ENCODE peak calls at places on chromosomes 13 and 19, in nine cellular contexts. T is mammary epithelial cell, C is HCT116, K is keratinocyte, A is endothelial cell of umbilical vein, J is GM23248, G is PC-9, I is DND-41, S is PC-3. B is an unnamed sample. For H3K9me3 and H4K20me1, the result is how much of the 10 kb centered on the place peaks cover.

GRCh38 chr19:2618611-2619010 is 83.9 kb downstream of the GNG7 start:
- DNase-seq in I (peak), G (peak), A (peak), T (peak), C (peak), S (peak), J (peak), K (no peak), B (peak)

GRCh38 chr19:9078651-9079050 is 8.2 kb upstream of the OR1M1 start:
- DNase-seq in K (no peak), I (no peak), S (no peak), C (no peak), G (no peak), T (no peak), A (no peak), J (no peak), B (no peak)

GRCh38 chr19:32718286-32718685 is 1.3 kb upstream of the TDRD12 start:
- DNase-seq in G (no peak), J (no peak), K (no peak), I (no peak), C (no peak), T (no peak), S (no peak), A (no peak), B (no peak)

GRCh38 chr19:34994643-34995471 is 5.3 kb upstream of the GRAMD1A start:
- DNase-seq in T (no peak), J (no peak), G (peak), S (peak), A (peak), I (no peak), C (no peak), K (no peak), B (no peak)

GRCh38 chr13:109874921-109875454 is 88.6 kb upstream of the IRS2 start:
- DNase-seq in K (no peak), C (no peak), I (no peak), A (no peak), G (peak), J (peak), S (peak), T (peak), B (peak)

GRCh38 chr13:92573467-92574057 is 653.0 kb upstream of the GPC6 start:
- DNase-seq in G (no peak), A (no peak), J (peak), I (no peak), T (no peak), S (peak), K (no peak), C (no peak), B (peak)

GRCh38 chr19:17778621-17779280 is 16.2 kb upstream of the B3GNT3 start:
- DNase-seq in A (no peak), I (no peak), S (peak), G (peak), K (no peak), T (no peak), J (no peak), C (no peak), B (no peak)

GRCh38 chr19:32998722-32999121 is 26.7 kb downstream of the FAAP24 start:
- DNase-seq in C (no peak), K (no peak), J (no peak), G (no peak), S (no peak), I (no peak), A (no peak), T (no peak), B (no peak)

GRCh38 chr19:17797397-17798201 is 2.7 kb downstream of the B3GNT3 start:
- DNase-seq in J (peak), C (peak), S (peak), G (peak), A (no peak), T (peak), K (peak), I (no peak), B (no peak)

GRCh38 chr19:43634068-43634467 is 5.6 kb downstream of the CADM4 start:
- DNase-seq in S (no peak), C (no peak), T (no peak), A (no peak), K (no peak), G (no peak), J (no peak), I (no peak), B (no peak)

GRCh38 chr19:30366282-30366681 is 5.9 kb upstream of the ZNF536 start:
- DNase-seq in I (no peak), S (no peak), C (no peak), J (no peak), A (no peak), T (no peak), G (no peak), K (no peak), B (no peak)

GRCh38 chr19:2782936-2783780 is at the start of gene SGTA:
- DNase-seq in C (peak), G (peak), T (peak), A (peak), S (peak), K (peak), I (peak), J (peak), B (peak)

GRCh38 chr19:14073925-14074838 is 1.6 kb downstream of the MISP3 start:
- DNase-seq in A (peak), C (no peak), I (peak), J (peak), K (no peak), G (peak), S (peak), T (peak), B (no peak)

GRCh38 chr13:50484472-50485113 is 358.9 kb downstream of the DLEU7 start:
- DNase-seq in T (peak), J (no peak), G (no peak), A (no peak), K (no peak), C (no peak), S (no peak), I (no peak), B (peak)

GRCh38 chr19:16571689-16572331 is 405 bp downstream of the SLC35E1 start:
- DNase-seq in G (no peak), J (peak), I (no peak), C (no peak), S (peak), T (peak), A (peak), K (no peak), B (peak)

GRCh38 chr19:35417278-35417677 is 30.8 kb upstream of the FFAR2 start:
- DNase-seq in I (no peak), C (no peak), S (no peak), J (no peak), A (no peak), G (no peak), T (no peak), K (no peak), B (no peak)

GRCh38 chr13:67308004-67308772 is 78.1 kb upstream of the PCDH9 start:
- DNase-seq in J (no peak), I (no peak), S (peak), G (no peak), A (no peak), K (no peak), C (no peak), T (peak), B (no peak)

GRCh38 chr13:30697177-30697953 is 38.0 kb upstream of the ALOX5AP start:
- DNase-seq in K (no peak), A (peak), S (no peak), I (no peak), C (no peak), J (peak), T (no peak), G (no peak), B (peak)

GRCh38 chr13:36839281-36839680 is 20.3 kb downstream of the RFXAP start:
- DNase-seq in S (no peak), T (no peak), C (no peak), K (no peak), A (no peak), I (no peak), J (no peak), G (no peak), B (no peak)

GRCh38 chr13:113952151-113952982 is 21.5 kb downstream of the C13orf46 start:
- DNase-seq in G (no peak), I (no peak), K (no peak), C (no peak), S (no peak), A (no peak), J (no peak), T (no peak), B (no peak)

GRCh38 chr13:46176756-46177155 is 5.2 kb downstream of the LCP1 start:
- DNase-seq in J (no peak), C (no peak), S (no peak), K (no peak), T (no peak), A (no peak), G (no peak), I (peak), B (no peak)

GRCh38 chr13:99275093-99275469 is 16.9 kb upstream of the GPR18 start:
- DNase-seq in I (peak), J (peak), C (no peak), G (no peak), S (peak), T (peak), A (no peak), K (no peak), B (peak)

GRCh38 chr13:79432992-79433391 is 26.9 kb upstream of the RBM26 start:
- DNase-seq in A (no peak), T (no peak), I (peak), S (no peak), J (no peak), K (no peak), G (no peak), C (no peak), B (no peak)

GRCh38 chr13:80235131-80235530 is 105.8 kb downstream of the SPRY2 start:
- DNase-seq in J (no peak), S (peak), A (peak), T (no peak), I (no peak), C (no peak), K (no peak), G (no peak), B (peak)

GRCh38 chr19:56608274-56608964 is 13.3 kb downstream of the ZNF71 start:
- DNase-seq in S (no peak), G (no peak), A (peak), I (no peak), K (no peak), T (no peak), C (no peak), J (no peak), B (no peak)

GRCh38 chr19:56601375-56601774 is 6.3 kb downstream of the ZNF71 start:
- DNase-seq in I (no peak), G (no peak), T (peak), C (no peak), A (no peak), J (peak), K (no peak), S (peak), B (no peak)

GRCh38 chr19:56603829-56604228 is 8.7 kb downstream of the ZNF71 start:
- DNase-seq in K (no peak), S (no peak), A (no peak), J (peak), G (no peak), I (no peak), C (no peak), T (peak), B (peak)
- H3K9me3 ChIP-seq in K (under half), S (half or more), A (under half), J (under half), G (under half), I (under half), C (under half), T (under half), B (under half)

DNA sequence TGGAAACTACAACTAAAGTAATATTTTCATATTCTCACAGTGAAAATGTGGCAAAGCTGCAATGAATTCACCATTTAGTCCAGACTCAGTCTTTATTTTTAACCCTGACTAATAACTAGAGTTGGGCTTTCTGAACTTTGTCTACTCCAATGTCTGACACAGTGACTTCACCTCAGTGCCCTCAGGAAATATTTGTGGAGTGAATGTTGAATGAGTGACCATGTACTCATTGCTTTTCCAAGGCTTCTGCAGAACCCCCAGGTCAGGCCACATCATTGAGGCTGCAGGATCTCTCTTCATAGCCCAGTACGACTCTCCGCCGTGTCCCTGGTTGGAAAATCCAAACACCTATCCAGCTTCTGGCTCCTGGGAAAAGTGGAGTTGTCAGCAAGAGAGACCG is 1.8 kb downstream of the ZNF175 start:
- DNase-seq in T (peak), J (peak), I (no peak), G (no peak), K (no peak), A (peak), C (no peak), S (peak), B (peak)
- H4K20me1 ChIP-seq in T (under half), J (under half), I (under half), G (under half), K (under half), A (under half), C (under half), S (under half), B (under half)

GRCh38 chr19:36719687-36720556 is 32.5 kb downstream of the ZNF567 start:
- DNase-seq in A (peak), T (peak), J (peak), K (no peak), S (no peak), I (no peak), C (no peak), G (no peak), B (peak)
- H3K9me3 ChIP-seq in A (under half), T (half or more), J (half or more), K (under half), S (under half), I (half or more), C (under half), G (half or more), B (under half)

DNA sequence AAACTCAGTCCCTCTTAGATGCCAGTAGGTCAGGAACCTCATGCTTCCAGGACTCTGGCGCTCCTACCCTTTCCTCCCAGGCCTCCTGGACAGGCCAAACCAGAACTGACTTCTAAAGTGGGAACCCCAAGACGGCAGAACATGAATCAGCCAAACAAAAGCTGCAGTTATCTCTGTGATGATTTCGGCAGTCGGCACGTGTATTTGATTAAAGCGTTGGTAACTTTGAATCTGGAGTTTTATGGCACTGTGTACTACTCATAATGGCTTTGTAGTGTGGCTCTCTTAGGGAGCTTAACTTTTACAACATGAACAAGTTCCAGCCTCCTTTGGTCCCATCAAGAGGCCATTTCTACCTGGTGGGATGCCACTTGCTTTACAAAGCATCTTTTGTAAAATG is 13.7 kb downstream of the ACTN4 start:
- DNase-seq in G (no peak), S (no peak), T (no peak), I (no peak), J (peak), K (no peak), A (no peak), C (no peak), B (no peak)
- H4K20me1 ChIP-seq in G (under half), S (under half), T (under half), I (half or more), J (under half), K (under half), A (under half), C (under half), B (under half)

DNA sequence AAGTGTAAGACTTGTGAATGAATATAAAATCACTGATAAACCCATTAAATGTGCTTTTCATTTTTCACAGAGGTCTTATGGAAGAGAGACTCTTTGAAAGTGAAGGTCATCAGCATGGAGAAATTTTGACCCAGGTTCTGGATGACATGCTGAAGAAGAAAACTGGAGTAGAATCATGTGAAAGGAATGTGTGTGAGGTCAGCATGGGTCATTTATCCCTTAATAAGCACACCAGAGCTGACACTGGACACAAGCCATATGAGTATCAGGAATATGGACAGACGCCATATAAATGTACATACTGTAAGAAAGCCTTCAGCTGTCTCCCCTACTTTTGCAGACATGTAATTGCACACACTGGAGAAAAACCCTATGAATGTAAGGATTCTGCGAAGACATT is 29.0 kb downstream of the ZNF20 start:
- DNase-seq in J (no peak), C (no peak), S (no peak), K (no peak), I (no peak), T (no peak), G (no peak), A (no peak), B (no peak)
- H3K9me3 ChIP-seq in J (under half), C (under half), S (under half), K (under half), I (under half), T (under half), G (under half), A (under half), B (under half)

GRCh38 chr19:3966051-3967017 is 4.6 kb downstream of the DAPK3 start:
- DNase-seq in J (no peak), A (no peak), G (no peak), S (no peak), C (no peak), T (no peak), K (no peak), I (no peak), B (no peak)
- H4K20me1 ChIP-seq in J (under half), A (under half), G (under half), S (under half), C (under half), T (under half), K (under half), I (under half), B (under half)

GRCh38 chr19:37227996-37228395 is 10.0 kb downstream of the ZNF383 start:
- DNase-seq in C (no peak), T (no peak), A (no peak), G (peak), S (peak), J (peak), I (peak), K (no peak), B (no peak)
- H3K9me3 ChIP-seq in C (under half), T (under half), A (under half), G (under half), S (under half), J (under half), I (under half), K (under half), B (under half)

DNA sequence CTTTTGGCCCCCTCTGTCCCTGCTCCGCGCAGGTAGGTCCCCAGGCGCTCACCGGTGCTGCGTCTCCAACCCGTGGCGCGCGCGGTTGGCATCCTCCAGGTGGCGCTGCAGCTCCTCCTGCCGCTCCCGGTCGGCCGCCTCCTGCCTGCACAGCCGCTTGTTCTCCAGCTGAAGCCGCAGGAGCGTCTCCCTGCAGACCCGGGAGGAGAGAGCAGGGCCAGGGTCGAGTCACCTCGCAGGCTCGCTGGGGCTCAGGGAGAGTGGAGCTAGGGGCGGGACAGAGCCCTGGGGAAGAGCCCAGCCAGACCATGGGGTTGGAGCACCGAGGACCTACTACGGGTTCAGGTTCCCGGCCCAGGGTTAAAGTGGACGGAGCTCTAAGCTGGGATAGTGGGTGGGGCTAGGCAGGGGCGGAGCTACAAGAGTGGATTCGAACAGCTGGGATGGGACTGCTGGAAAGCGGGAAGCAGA is 9.3 kb downstream of the HOOK2 start:
- DNase-seq in C (no peak), G (peak), J (peak), T (peak), S (peak), K (no peak), A (peak), I (peak), B (no peak)
- H4K20me1 ChIP-seq in C (under half), G (under half), J (under half), T (under half), S (under half), K (under half), A (under half), I (under half), B (under half)

B was measured in fibroblast of lung.